ENCODE peak calls at places on chromosomes 5 and 9, in five cellular contexts. One of them, this sample, is unnamed.

GRCh38 chr9:136075881-136076678 is 19.0 kb downstream of the NACC2 start:
- DNase-seq in IMR-90: no peak
- DNase-seq in A673: no peak
- DNase-seq in H9: peak; percentile 20
- DNase-seq in psoas muscle: peak; percentile 18
- DNase-seq in this sample: no peak

GRCh38 chr9:118637681-118638080 is 731.6 kb downstream of the BRINP1 start:
- DNase-seq in IMR-90: no peak
- DNase-seq in A673: no peak
- DNase-seq in H9: no peak
- DNase-seq in psoas muscle: no peak
- DNase-seq in this sample: no peak

GRCh38 chr5:132205385-132206125 is 22.1 kb downstream of the P4HA2 start:
- DNase-seq in IMR-90: peak; percentile 25
- DNase-seq in A673: no peak
- DNase-seq in H9: no peak
- DNase-seq in psoas muscle: no peak
- DNase-seq in this sample: no peak

GRCh38 chr5:36459191-36460135 is 146.9 kb upstream of the SLC1A3 start:
- DNase-seq in IMR-90: no peak
- DNase-seq in A673: peak; percentile 33
- DNase-seq in H9: peak; percentile 49
- DNase-seq in psoas muscle: no peak
- DNase-seq in this sample: no peak

GRCh38 chr9:34493972-34494535 is 28.7 kb downstream of the ENHO start:
- DNase-seq in IMR-90: peak; percentile 53
- DNase-seq in A673: peak; percentile 55
- DNase-seq in H9: peak; percentile 70
- DNase-seq in psoas muscle: peak; percentile 48
- DNase-seq in this sample: peak; percentile 53

GRCh38 chr9:134575103-134575816 is 66.3 kb upstream of the COL5A1 start:
- DNase-seq in IMR-90: no peak
- DNase-seq in A673: no peak
- DNase-seq in H9: no peak
- DNase-seq in psoas muscle: no peak
- DNase-seq in this sample: peak; percentile 7

GRCh38 chr5:171535162-171535561 is 115.7 kb downstream of the FGF18 start:
- DNase-seq in IMR-90: no peak
- DNase-seq in A673: no peak
- DNase-seq in H9: no peak
- DNase-seq in psoas muscle: no peak
- DNase-seq in this sample: no peak

GRCh38 chr5:167653645-167654106 is 637.8 kb upstream of the WWC1 start:
- DNase-seq in IMR-90: peak; percentile 30
- DNase-seq in A673: no peak
- DNase-seq in H9: no peak
- DNase-seq in psoas muscle: no peak
- DNase-seq in this sample: no peak

GRCh38 chr5:141869040-141869439 is 9.2 kb downstream of the PCDH1 start:
- DNase-seq in IMR-90: no peak
- DNase-seq in A673: no peak
- DNase-seq in H9: peak; percentile 18
- DNase-seq in psoas muscle: no peak
- DNase-seq in this sample: no peak

GRCh38 chr9:129759329-129759728 is 6.5 kb upstream of the PTGES start:
- DNase-seq in IMR-90: no peak
- DNase-seq in A673: no peak
- DNase-seq in H9: no peak
- DNase-seq in psoas muscle: no peak
- DNase-seq in this sample: no peak

GRCh38 chr9:94825620-94825958 is 99.1 kb downstream of the AOPEP start:
- DNase-seq in IMR-90: no peak
- DNase-seq in A673: no peak
- DNase-seq in H9: no peak
- DNase-seq in psoas muscle: no peak
- DNase-seq in this sample: no peak

GRCh38 chr5:14059810-14060209 is 83.3 kb upstream of the TRIO start:
- DNase-seq in IMR-90: peak; percentile 46
- DNase-seq in A673: no peak
- DNase-seq in H9: no peak
- DNase-seq in psoas muscle: no peak
- DNase-seq in this sample: no peak

GRCh38 chr5:149283611-149284480 is 12.2 kb downstream of the AFAP1L1 start:
- DNase-seq in IMR-90: no peak
- DNase-seq in A673: no peak
- DNase-seq in H9: no peak
- DNase-seq in psoas muscle: no peak
- DNase-seq in this sample: no peak

GRCh38 chr9:108444400-108445358 is 411.1 kb downstream of the ACTL7B start:
- DNase-seq in IMR-90: peak; percentile 96
- DNase-seq in A673: no peak
- DNase-seq in H9: no peak
- DNase-seq in psoas muscle: no peak
- DNase-seq in this sample: no peak

GRCh38 chr5:179755022-179755421 is 22.4 kb downstream of the MAML1 start:
- DNase-seq in IMR-90: no peak
- DNase-seq in A673: no peak
- DNase-seq in H9: no peak
- DNase-seq in psoas muscle: no peak
- DNase-seq in this sample: no peak

GRCh38 chr9:76926324-76926731 is 20.4 kb upstream of the PRUNE2 start:
- DNase-seq in IMR-90: peak; percentile 88
- DNase-seq in A673: no peak
- DNase-seq in H9: no peak
- DNase-seq in psoas muscle: no peak
- DNase-seq in this sample: no peak

GRCh38 chr9:123561055-123561454 is 205.1 kb downstream of the CRB2 start:
- DNase-seq in IMR-90: no peak
- DNase-seq in A673: no peak
- DNase-seq in H9: peak; percentile 67
- DNase-seq in psoas muscle: no peak
- DNase-seq in this sample: no peak

GRCh38 chr5:62720036-62720441 is 141.4 kb downstream of the LRRC70 start:
- DNase-seq in IMR-90: peak; percentile 21
- DNase-seq in A673: peak; percentile 28
- DNase-seq in H9: peak; percentile 76
- DNase-seq in psoas muscle: no peak
- DNase-seq in this sample: peak; percentile 29

GRCh38 chr5:139660916-139661814 is 13.0 kb downstream of the CXXC5 start:
- DNase-seq in IMR-90: peak; percentile 95
- DNase-seq in A673: peak; percentile 78
- DNase-seq in H9: no peak
- DNase-seq in psoas muscle: peak; percentile 94
- DNase-seq in this sample: no peak

GRCh38 chr5:176776916-176777315 is 33.4 kb upstream of the UNC5A start:
- DNase-seq in IMR-90: no peak
- DNase-seq in A673: no peak
- DNase-seq in H9: peak; percentile 12
- DNase-seq in psoas muscle: no peak
- DNase-seq in this sample: no peak

GRCh38 chr5:36900279-36900678 is 23.7 kb downstream of the NIPBL start:
- DNase-seq in IMR-90: no peak
- DNase-seq in A673: no peak
- DNase-seq in H9: no peak
- DNase-seq in psoas muscle: no peak
- DNase-seq in this sample: no peak

GRCh38 chr5:132962429-132962928 is 955 bp downstream of the AFF4 start:
- DNase-seq in IMR-90: peak; percentile 76
- DNase-seq in A673: peak; percentile 63
- DNase-seq in H9: no peak
- DNase-seq in psoas muscle: no peak
- DNase-seq in this sample: no peak

GRCh38 chr5:91296691-91297143 is 86.4 kb downstream of the ARRDC3 start:
- DNase-seq in IMR-90: no peak
- DNase-seq in A673: no peak
- DNase-seq in H9: no peak
- DNase-seq in psoas muscle: peak; percentile 91
- DNase-seq in this sample: no peak

GRCh38 chr5:181189363-181189961 is 15.5 kb downstream of the TRIM7 start:
- DNase-seq in IMR-90: peak; percentile 30
- DNase-seq in A673: peak; percentile 50
- DNase-seq in H9: no peak
- DNase-seq in psoas muscle: peak; percentile 37
- DNase-seq in this sample: no peak

GRCh38 chr9:109974918-109975276 is 194.9 kb downstream of the PALM2AKAP2 start:
- DNase-seq in IMR-90: no peak
- DNase-seq in A673: no peak
- DNase-seq in H9: no peak
- DNase-seq in psoas muscle: no peak
- DNase-seq in this sample: no peak

GRCh38 chr9:109971226-109971625 is 191.2 kb downstream of the PALM2AKAP2 start:
- DNase-seq in IMR-90: no peak
- DNase-seq in A673: no peak
- DNase-seq in H9: no peak
- DNase-seq in psoas muscle: no peak
- DNase-seq in this sample: no peak

GRCh38 chr9:109974143-109974917 is 194.3 kb downstream of the PALM2AKAP2 start:
- DNase-seq in IMR-90: no peak
- DNase-seq in A673: no peak
- DNase-seq in H9: no peak
- DNase-seq in psoas muscle: no peak
- DNase-seq in this sample: no peak

GRCh38 chr9:109973336-109973735 is 193.3 kb downstream of the PALM2AKAP2 start:
- DNase-seq in IMR-90: no peak
- DNase-seq in A673: no peak
- DNase-seq in H9: no peak
- DNase-seq in psoas muscle: no peak
- DNase-seq in this sample: no peak

DNA sequence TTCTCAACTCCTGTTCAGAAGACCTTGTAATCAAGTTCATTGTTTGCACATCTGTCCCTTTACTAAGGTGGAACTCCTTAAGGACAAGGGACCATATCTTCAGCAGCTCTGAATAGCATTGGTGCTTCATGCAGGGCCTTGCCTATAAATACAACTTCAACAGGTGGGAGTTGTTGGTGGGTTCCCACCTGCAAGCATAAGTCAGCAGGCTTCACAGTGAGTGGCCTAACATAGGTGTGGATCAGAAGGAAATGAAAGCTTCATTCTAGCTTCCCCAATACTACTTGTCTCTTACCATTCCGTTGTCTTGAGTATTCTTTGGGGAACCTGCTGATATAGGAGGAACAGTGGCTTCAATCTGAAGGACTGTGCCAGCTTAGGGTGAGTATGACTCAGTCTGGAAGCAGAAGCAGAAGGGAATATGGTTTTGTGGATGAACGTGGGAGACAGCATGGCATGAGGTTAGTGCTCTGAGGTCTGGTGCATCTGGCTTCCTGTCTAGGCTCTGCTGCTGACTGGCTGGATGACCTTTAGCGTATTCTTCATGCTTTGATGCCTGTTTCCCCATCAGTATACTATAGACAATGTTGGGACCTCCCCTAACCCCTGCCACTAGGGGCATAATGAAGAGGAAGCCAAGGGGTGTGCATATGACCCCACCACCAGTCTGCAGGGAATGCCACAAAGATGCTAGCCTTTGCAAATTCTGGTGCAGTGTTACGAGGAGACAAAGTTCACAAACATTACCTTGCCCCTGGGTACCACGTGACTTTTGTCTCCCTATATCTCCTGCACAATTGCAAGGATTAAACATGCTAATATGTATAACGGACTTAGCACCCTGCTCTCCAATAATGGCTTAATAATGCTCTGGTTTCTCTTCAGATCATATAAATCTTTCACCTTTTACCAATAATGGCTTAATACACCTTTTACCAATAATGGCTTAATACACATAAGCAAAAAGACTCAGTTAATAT is 192.3 kb downstream of the PALM2AKAP2 start:
- DNase-seq in IMR-90: no peak
- DNase-seq in A673: no peak
- DNase-seq in H9: no peak
- DNase-seq in psoas muscle: no peak
- DNase-seq in this sample: no peak
- TF ChIP-seq CTCF in IMR-90: no peak
- TF ChIP-seq CTCF in A673: no peak
- TF ChIP-seq CTCF in H9: peak; percentile 47
- TF ChIP-seq CTCF in psoas muscle: no peak
- TF ChIP-seq CTCF in this sample: no peak

DNA sequence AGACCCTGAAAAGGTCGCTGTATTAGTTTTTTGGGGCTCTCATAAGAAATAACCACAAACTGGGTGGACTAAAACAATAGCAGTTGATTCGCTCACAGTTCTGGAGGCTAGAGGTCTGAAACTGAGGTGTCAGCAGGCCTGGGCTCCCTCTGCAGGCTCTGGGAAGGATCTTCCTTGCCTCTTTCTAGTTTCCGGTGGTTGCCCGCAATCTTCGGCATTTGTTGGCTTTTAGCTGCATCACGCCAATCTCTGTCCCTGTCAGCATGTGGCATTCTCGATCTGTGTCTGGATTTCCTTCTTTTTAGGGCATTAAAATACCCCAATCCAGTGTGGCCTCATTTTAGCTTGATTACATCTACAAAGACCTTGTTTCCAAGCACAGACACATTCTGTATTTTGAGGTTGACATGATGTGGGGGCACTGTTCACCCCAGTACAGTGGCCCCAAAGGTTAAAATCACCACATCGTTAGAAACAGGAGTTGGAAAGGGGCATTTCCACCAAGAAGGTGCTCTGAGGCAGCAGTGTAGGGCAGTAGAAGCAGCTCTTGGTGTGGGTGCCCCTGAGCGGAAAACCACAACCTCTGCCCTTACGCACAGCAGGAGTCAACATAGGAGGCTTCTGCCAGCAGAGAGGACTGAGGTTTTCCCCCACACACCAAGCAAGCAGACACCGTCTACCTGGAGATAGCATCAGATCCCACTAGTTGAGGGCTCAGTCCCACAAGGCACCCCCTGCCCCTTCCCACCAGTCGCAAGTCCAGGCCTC is 13.5 kb downstream of the ZNF79 start:
- DNase-seq in IMR-90: no peak
- DNase-seq in A673: no peak
- DNase-seq in H9: no peak
- DNase-seq in psoas muscle: no peak
- DNase-seq in this sample: no peak
- TF ChIP-seq CTCF in IMR-90: no peak
- TF ChIP-seq CTCF in A673: no peak
- TF ChIP-seq CTCF in H9: peak; percentile 44
- TF ChIP-seq CTCF in psoas muscle: no peak
- TF ChIP-seq CTCF in this sample: no peak

GRCh38 chr9:5326187-5326586 is 13.5 kb downstream of the RLN1 start:
- DNase-seq in IMR-90: no peak
- DNase-seq in A673: no peak
- DNase-seq in H9: no peak
- DNase-seq in psoas muscle: no peak
- DNase-seq in this sample: no peak

GRCh38 chr9:5315187-5315923 is 10.8 kb upstream of the RLN2 start:
- DNase-seq in IMR-90: no peak
- DNase-seq in A673: no peak
- DNase-seq in H9: no peak
- DNase-seq in psoas muscle: no peak
- DNase-seq in this sample: no peak

GRCh38 chr9:5326893-5327548 is 12.7 kb downstream of the RLN1 start:
- DNase-seq in IMR-90: peak; percentile 2
- DNase-seq in A673: no peak
- DNase-seq in H9: peak; percentile 92
- DNase-seq in psoas muscle: no peak
- DNase-seq in this sample: peak; percentile 66

GRCh38 chr9:5321058-5321457 is 16.5 kb upstream of the RLN2 start:
- DNase-seq in IMR-90: peak; percentile 22
- DNase-seq in A673: no peak
- DNase-seq in H9: no peak
- DNase-seq in psoas muscle: no peak
- DNase-seq in this sample: no peak
- TF ChIP-seq CTCF in IMR-90: peak; percentile 24
- TF ChIP-seq CTCF in A673: peak; percentile 27
- TF ChIP-seq CTCF in H9: peak; percentile 38
- TF ChIP-seq CTCF in psoas muscle: no peak
- TF ChIP-seq CTCF in this sample: no peak

GRCh38 chr5:82364497-82364896 is 86.3 kb upstream of the RPS23 start:
- DNase-seq in IMR-90: peak; percentile 71
- DNase-seq in A673: peak; percentile 41
- DNase-seq in H9: no peak
- DNase-seq in psoas muscle: no peak
- DNase-seq in this sample: no peak
- TF ChIP-seq CTCF in IMR-90: peak; percentile 70
- TF ChIP-seq CTCF in A673: peak; percentile 42
- TF ChIP-seq CTCF in H9: peak; percentile 68
- TF ChIP-seq CTCF in psoas muscle: peak; percentile 21
- TF ChIP-seq CTCF in this sample: peak; percentile 51

This sample was measured in progenitor cell of endocrine pancreas.